ENCODE peak calls at places on chromosome 14, in four cellular contexts. V is right atrium auricular region; K is CD8-positive, alpha-beta T cell; I is PC-9. R is an unnamed sample.

GRCh38 chr14:63046339-63047268 is 1.3 kb upstream of the KCNH5 start:
- DNase-seq in V (no peak), K (no peak), I (no peak), R (no peak)

GRCh38 chr14:52175982-52176502 is 91.5 kb upstream of the PTGDR start:
- DNase-seq in V (no peak), K (peak; percentile 32), I (no peak), R (no peak)

GRCh38 chr14:51684760-51685159 is 33.0 kb downstream of the FRMD6 start:
- DNase-seq in V (no peak), K (no peak), I (no peak), R (no peak)

GRCh38 chr14:73789996-73790581 is 61.5 kb upstream of the PTGR2 start:
- DNase-seq in V (peak; percentile 89), K (no peak), I (no peak), R (peak; percentile 76)

GRCh38 chr14:52307376-52307775 is 6.7 kb upstream of the PTGER2 start:
- DNase-seq in V (no peak), K (no peak), I (no peak), R (no peak)

GRCh38 chr14:74508292-74508731 is 14.7 kb downstream of the ISCA2 start:
- DNase-seq in V (no peak), K (no peak), I (no peak), R (peak; percentile 38)

GRCh38 chr14:39322807-39323206 is 89.1 kb downstream of the MIA2 start:
- DNase-seq in V (no peak), K (no peak), I (no peak), R (no peak)

GRCh38 chr14:67010602-67011001 is 178.6 kb upstream of the GARIN2 start:
- DNase-seq in V (no peak), K (no peak), I (no peak), R (no peak)

GRCh38 chr14:91113829-91114078 is at the start of gene DGLUCY:
- DNase-seq in V (no peak), K (peak; percentile 63), I (no peak), R (peak; percentile 85)

GRCh38 chr14:34018564-34019244 is 67.8 kb upstream of the EGLN3 start:
- DNase-seq in V (peak; percentile 81), K (no peak), I (no peak), R (peak; percentile 26)

DNA sequence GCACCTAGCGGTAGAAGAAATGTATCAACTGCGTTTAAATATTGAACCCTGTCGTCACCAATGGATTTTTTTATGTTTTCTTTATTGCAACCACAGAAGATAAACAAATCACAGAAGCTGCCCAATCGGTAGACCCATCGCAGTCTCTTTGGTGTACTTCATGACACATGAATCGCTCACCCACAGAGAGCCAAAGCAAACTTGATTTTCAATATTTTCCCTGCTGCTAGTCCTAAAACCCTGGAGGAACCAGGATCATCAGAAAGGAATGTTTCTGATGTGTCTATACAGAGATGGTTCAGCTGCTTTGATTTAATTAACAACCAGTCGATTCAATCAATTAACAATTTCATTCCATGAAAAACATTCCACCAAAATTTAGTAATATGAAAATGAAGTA is 46.3 kb downstream of the DIO2 start:
- DNase-seq in V (no peak), K (no peak), I (no peak), R (no peak)
- TF ChIP-seq CTCF in V (no peak), K (no peak), I (no peak), R (no peak)

GRCh38 chr14:103763730-103764488 is 48.3 kb downstream of the ZFYVE21 start:
- DNase-seq in V (no peak), K (no peak), I (no peak), R (no peak)

GRCh38 chr14:103762011-103762410 is 46.4 kb downstream of the ZFYVE21 start:
- DNase-seq in V (no peak), K (no peak), I (no peak), R (no peak)

GRCh38 chr14:103767306-103767894 is 51.8 kb downstream of the ZFYVE21 start:
- DNase-seq in V (no peak), K (no peak), I (no peak), R (no peak)

GRCh38 chr14:103762547-103762946 is 46.9 kb downstream of the ZFYVE21 start:
- DNase-seq in V (no peak), K (no peak), I (no peak), R (no peak)

DNA sequence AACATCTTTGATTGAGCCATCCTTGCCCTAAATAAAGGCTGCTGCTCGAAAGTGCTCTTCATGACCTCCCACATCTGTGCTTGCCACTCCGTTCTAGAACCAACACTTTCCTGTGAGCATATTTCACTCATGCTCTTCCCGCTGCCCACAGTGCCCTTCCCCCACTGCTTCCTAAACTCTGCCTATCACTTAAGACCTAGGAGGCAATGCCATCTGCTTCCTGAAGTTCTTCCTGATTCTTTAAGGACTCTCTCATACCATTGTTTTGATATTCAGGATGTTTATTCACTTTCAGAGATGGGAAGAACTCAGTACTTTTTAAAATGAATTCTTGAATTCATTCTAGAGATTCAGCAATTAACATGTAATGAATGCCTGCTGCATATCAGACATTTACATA is 49.9 kb downstream of the ZFYVE21 start:
- DNase-seq in V (no peak), K (no peak), I (no peak), R (no peak)
- H3K27ac ChIP-seq in V (no peak overlapping the region), K (no peak overlapping the region), I (no peak overlapping the region), R (no peak overlapping the region)

DNA sequence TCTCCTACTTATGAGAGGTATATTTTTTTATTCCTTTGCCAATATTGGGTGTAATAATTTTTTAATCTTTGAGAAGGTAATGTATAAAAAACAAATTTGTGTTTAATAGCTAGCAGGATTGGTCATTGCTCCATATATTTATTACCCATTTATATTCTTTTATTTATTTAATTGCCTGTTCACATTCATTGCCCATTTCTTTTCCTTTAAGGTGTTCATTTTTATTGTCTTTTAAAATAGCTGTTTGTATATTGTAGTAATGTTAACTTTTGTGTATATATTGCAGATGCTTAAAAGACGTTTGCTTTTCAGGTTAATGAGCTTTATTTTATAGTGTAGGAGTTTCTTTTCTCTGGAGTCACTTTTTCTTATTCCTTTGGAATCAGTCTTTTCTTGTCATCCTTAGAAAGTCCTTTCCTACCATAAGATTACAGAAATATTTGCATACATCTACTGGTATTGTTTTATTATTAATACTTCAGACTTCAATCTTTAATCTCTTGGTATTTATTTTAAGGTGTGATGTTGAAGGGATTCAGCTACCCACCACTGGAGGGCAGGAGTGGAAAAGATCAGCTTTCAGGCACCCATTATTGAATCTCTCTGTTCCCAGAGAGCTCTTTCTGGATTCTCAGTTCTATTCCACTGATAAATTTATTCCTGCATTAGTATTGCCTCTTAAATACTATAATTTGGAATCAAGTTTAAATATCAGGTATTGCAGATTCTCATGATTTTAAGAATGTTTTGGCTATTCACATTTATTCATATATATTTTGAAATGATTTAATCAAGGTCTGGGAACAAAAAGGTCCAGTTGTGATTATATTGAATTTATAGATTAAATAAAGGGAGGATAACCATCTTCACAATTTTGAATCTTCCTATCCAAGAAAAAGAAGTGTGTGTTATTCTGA is 17.3 kb downstream of the PPM1A start:
- DNase-seq in V (no peak), K (peak; percentile 22), I (no peak), R (no peak)
- TF ChIP-seq CTCF in V (no peak), K (peak; percentile 75), I (peak; percentile 77), R (no peak)

DNA sequence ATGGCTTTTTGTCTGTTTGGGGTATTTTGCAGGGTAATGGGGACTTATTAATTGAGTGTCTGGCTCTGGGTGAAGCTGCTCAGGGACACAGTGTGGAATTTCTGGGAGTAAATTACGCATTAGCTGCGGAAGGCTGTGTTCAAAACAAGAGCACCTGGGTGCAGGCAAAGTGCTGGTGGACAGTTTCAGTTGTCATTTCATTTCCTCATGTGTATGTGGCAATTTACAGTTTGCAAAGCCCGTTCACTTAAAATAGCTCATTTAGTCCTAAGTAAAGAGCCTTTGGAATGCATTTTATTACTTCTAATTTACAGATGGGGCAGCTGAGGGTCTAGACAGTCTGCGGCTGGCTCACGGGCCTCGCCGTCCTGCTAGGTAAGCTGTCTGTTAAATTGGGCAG is 546.8 kb downstream of the BCL11B start:
- DNase-seq in V (no peak), K (no peak), I (no peak), R (no peak)
- H3K27ac ChIP-seq in V (no peak overlapping the region), K (no peak overlapping the region), I (no peak overlapping the region), R (no peak overlapping the region)

DNA sequence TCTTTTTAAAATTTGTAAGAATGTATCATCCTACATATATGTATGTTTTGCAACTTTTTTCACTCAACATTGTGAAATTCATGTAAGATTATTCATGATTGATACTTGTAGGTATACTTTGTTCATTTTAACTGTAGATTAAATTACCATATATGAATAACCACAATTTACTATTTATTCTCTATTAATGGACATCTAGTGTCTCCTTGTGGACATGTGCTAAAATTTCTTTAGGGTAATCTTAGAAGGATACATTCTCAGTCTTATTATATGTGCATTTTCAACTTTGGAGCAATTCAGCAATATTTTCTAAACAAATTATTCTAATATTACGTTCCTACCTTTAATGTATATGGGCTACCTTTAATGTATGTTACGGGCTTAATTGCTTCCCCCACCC is 192.4 kb downstream of the FUT8 start:
- DNase-seq in V (no peak), K (no peak), I (no peak), R (no peak)
- TF ChIP-seq CTCF in V (no peak), K (no peak), I (peak; percentile 26), R (peak; percentile 32)

GRCh38 chr14:93089501-93090269 is 26.0 kb downstream of the ITPK1 start:
- DNase-seq in V (no peak), K (no peak), I (no peak), R (no peak)
- H3K27ac ChIP-seq in V (peak overlapping the region; percentile 83), K (no peak overlapping the region), I (no peak overlapping the region), R (peak overlapping the region; percentile 46)

GRCh38 chr14:104399432-104400155 is 180.0 kb upstream of the C14orf180 start:
- DNase-seq in V (peak; percentile 32), K (no peak), I (no peak), R (peak; percentile 2)
- TF ChIP-seq CTCF in V (no peak), K (no peak), I (no peak), R (no peak)

GRCh38 chr14:22333408-22334274 is 255.4 kb downstream of the DAD1 start:
- DNase-seq in V (no peak), K (no peak), I (peak; percentile 87), R (no peak)

GRCh38 chr14:22334627-22335026 is 254.4 kb downstream of the DAD1 start:
- DNase-seq in V (no peak), K (no peak), I (no peak), R (no peak)

GRCh38 chr14:22332671-22333407 is 256.2 kb downstream of the DAD1 start:
- DNase-seq in V (no peak), K (no peak), I (peak; percentile 36), R (no peak)

GRCh38 chr14:22336031-22336430 is 253.0 kb downstream of the DAD1 start:
- DNase-seq in V (no peak), K (no peak), I (no peak), R (no peak)

GRCh38 chr14:22334275-22334577 is 254.8 kb downstream of the DAD1 start:
- DNase-seq in V (no peak), K (no peak), I (no peak), R (no peak)
- H3K27ac ChIP-seq in V (no peak overlapping the region), K (no peak overlapping the region), I (peak overlapping the region; percentile 7), R (no peak overlapping the region)